ENCODE peak calls at places on chromosome 5, in ten cellular contexts. U, B, H, O, N, L, W, K, M and F are unnamed samples.

GRCh38 chr5:81657386-81657785 is 93.5 kb downstream of the SSBP2 start:
- DNase-seq in U (peak), B (no peak), H (peak), O (no peak), N (no peak), L (no peak), W (no peak), K (no peak), M (no peak), F (peak)

GRCh38 chr5:65395526-65396155 is 86.1 kb downstream of the ADAMTS6 start:
- DNase-seq in U (peak), B (no peak), H (no peak), O (no peak), N (peak), L (no peak), W (peak), K (no peak), M (no peak), F (no peak)

GRCh38 chr5:154215931-154216330 is 25.4 kb downstream of the GALNT10 start:
- DNase-seq in U (no peak), B (no peak), H (no peak), O (no peak), N (no peak), L (no peak), W (no peak), K (no peak), M (no peak), F (no peak)

GRCh38 chr5:57172466-57172961 is 1.3 kb upstream of the GPBP1 start:
- DNase-seq in U (no peak), B (no peak), H (peak), O (no peak), N (no peak), L (peak), W (peak), K (no peak), M (no peak), F (no peak)

GRCh38 chr5:73644385-73644963 is 18.5 kb downstream of the ARHGEF28 start:
- DNase-seq in U (no peak), B (no peak), H (no peak), O (no peak), N (no peak), L (no peak), W (no peak), K (no peak), M (peak), F (no peak)

GRCh38 chr5:89265511-89266169 is 382.7 kb upstream of the MEF2C start:
- DNase-seq in U (peak), B (no peak), H (no peak), O (no peak), N (peak), L (peak), W (peak), K (no peak), M (no peak), F (no peak)

GRCh38 chr5:2836133-2836532 is 84.7 kb upstream of the IRX2 start:
- DNase-seq in U (no peak), B (no peak), H (no peak), O (no peak), N (no peak), L (no peak), W (no peak), K (no peak), M (no peak), F (no peak)

GRCh38 chr5:126805108-126805507 is 28.2 kb downstream of the LMNB1 start:
- DNase-seq in U (peak), B (no peak), H (no peak), O (no peak), N (no peak), L (no peak), W (peak), K (no peak), M (no peak), F (no peak)

GRCh38 chr5:170760126-170760525 is 23.4 kb upstream of the GABRP start:
- DNase-seq in U (no peak), B (no peak), H (no peak), O (no peak), N (no peak), L (no peak), W (no peak), K (no peak), M (no peak), F (no peak)
- TF ChIP-seq CTCF in U (no peak), B (no peak), H (no peak), O (no peak), N (no peak), L (no peak), W (no peak), K (no peak), M (no peak), F (no peak)

DNA sequence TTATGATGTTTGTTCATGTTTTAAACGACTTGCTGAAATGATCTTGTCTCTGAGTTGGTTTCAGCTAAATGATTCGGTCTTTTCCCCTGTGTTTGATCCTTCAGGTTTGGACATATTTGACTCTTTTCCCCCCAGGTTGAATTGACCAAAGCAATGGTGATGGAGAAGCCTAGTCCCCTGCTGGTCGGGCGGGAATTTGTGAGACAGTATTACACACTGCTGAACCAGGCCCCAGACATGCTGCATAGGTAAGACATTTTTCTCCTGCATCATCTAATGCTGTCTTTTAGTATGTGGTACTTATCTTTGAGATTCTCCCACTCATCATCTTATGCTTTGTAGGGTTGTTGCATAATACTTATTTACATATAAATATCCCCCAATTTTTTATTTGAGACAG is 14.7 kb downstream of the G3BP1 start:
- DNase-seq in U (no peak), B (no peak), H (no peak), O (no peak), N (no peak), L (no peak), W (no peak), K (no peak), M (no peak), F (no peak)
- TF ChIP-seq CTCF in U (no peak), B (no peak), H (no peak), O (no peak), N (no peak), L (no peak), W (no peak), K (no peak), M (no peak), F (no peak)

DNA sequence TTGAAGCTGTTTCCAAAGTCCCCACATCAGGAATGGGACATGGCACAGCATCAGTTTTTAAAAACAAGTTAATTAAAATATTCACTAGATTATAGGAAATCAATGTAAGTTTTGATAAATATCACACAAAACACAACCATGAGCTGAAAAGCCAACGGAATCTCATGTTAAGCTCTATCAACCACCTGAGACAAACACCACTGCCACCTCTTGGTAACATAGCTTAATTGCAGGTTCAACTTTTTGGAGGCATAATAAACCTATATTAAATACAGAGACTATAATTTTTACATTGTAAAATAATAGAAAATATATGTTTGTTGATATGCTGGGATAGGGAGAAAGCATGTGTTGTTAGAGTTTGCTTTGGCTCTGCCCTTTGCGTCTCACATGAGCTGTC is 126.1 kb downstream of the SV2C start:
- DNase-seq in U (no peak), B (no peak), H (no peak), O (no peak), N (no peak), L (no peak), W (no peak), K (no peak), M (no peak), F (no peak)
- TF ChIP-seq CTCF in U (no peak), B (no peak), H (no peak), O (peak), N (no peak), L (peak), W (peak), K (no peak), M (no peak), F (peak)

DNA sequence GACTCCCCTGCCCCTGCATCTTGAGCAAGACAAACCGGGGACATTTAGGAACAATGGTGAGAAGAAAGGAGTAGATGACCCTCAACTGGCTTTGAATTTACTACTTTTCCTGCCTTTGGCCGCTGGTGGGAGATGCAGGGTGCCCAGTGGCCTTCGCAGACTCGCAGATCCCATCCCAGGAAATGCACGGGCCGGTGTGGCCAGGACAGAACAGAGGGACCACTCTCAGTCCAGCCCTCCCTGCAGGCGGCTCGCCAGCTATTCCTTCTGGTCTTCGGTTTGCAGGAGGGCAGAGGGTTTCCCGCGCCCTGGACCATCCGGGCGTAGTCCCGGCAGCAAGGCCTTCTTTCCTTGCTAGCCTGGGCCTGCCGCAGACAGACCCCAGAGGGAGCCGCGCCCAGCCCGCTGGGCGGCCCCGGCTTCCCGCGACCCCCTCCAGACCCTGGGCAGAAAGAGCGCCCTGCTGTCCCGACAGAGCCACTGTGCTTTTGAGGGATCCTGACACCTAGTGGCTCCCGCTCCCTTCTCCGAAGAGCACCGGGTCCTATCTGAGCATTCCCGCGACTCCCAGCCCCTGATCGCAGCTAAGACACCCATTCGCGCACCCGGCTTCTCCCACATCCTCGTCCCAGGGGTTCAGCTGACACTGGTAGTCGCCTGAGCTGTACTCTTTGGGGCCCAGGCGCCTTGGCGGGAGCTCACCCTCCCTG is 1.2 kb downstream of the CFAP90 start:
- DNase-seq in U (no peak), B (peak), H (no peak), O (no peak), N (no peak), L (no peak), W (no peak), K (no peak), M (peak), F (no peak)
- TF ChIP-seq CTCF in U (no peak), B (no peak), H (no peak), O (no peak), N (peak), L (peak), W (peak), K (no peak), M (peak), F (no peak)

GRCh38 chr5:157387683-157388093 is 72.3 kb upstream of the NIPAL4 start:
- DNase-seq in U (peak), B (no peak), H (no peak), O (peak), N (peak), L (peak), W (peak), K (peak), M (peak), F (no peak)

GRCh38 chr5:157388148-157388547 is 71.9 kb upstream of the NIPAL4 start:
- DNase-seq in U (no peak), B (no peak), H (no peak), O (no peak), N (no peak), L (no peak), W (peak), K (no peak), M (no peak), F (no peak)

GRCh38 chr5:157383151-157383810 is 76.7 kb upstream of the NIPAL4 start:
- DNase-seq in U (no peak), B (no peak), H (no peak), O (no peak), N (no peak), L (no peak), W (peak), K (no peak), M (no peak), F (no peak)

GRCh38 chr5:157387164-157387563 is 72.8 kb upstream of the NIPAL4 start:
- DNase-seq in U (no peak), B (no peak), H (no peak), O (no peak), N (no peak), L (no peak), W (no peak), K (no peak), M (no peak), F (no peak)

GRCh38 chr5:157384971-157385709 is 74.9 kb upstream of the NIPAL4 start:
- DNase-seq in U (peak), B (no peak), H (no peak), O (peak), N (peak), L (peak), W (peak), K (no peak), M (peak), F (no peak)
- TF ChIP-seq CTCF in U (peak), B (no peak), H (no peak), O (no peak), N (no peak), L (no peak), W (no peak), K (no peak), M (no peak), F (no peak)

GRCh38 chr5:181170996-181171395 is 23.6 kb downstream of the OR2V2 start:
- DNase-seq in U (no peak), B (no peak), H (no peak), O (no peak), N (peak), L (no peak), W (no peak), K (no peak), M (no peak), F (no peak)

GRCh38 chr5:181170237-181170830 is 22.9 kb downstream of the OR2V2 start:
- DNase-seq in U (no peak), B (peak), H (peak), O (no peak), N (no peak), L (no peak), W (no peak), K (no peak), M (no peak), F (no peak)

GRCh38 chr5:181173420-181174342 is 26.3 kb downstream of the OR2V2 start:
- DNase-seq in U (peak), B (peak), H (peak), O (peak), N (no peak), L (peak), W (peak), K (peak), M (no peak), F (peak)

GRCh38 chr5:181171782-181172181 is 24.4 kb downstream of the OR2V2 start:
- DNase-seq in U (no peak), B (no peak), H (no peak), O (no peak), N (no peak), L (no peak), W (no peak), K (no peak), M (no peak), F (no peak)

GRCh38 chr5:181173027-181173419 is 25.6 kb downstream of the OR2V2 start:
- DNase-seq in U (peak), B (no peak), H (no peak), O (no peak), N (no peak), L (no peak), W (no peak), K (no peak), M (no peak), F (no peak)
- TF ChIP-seq CTCF in U (peak), B (no peak), H (no peak), O (peak), N (no peak), L (no peak), W (no peak), K (no peak), M (no peak), F (no peak)

GRCh38 chr5:93741136-93741811 is at the start of gene POU5F2:
- DNase-seq in U (no peak), B (peak), H (no peak), O (no peak), N (no peak), L (no peak), W (no peak), K (no peak), M (no peak), F (no peak)
- TF ChIP-seq CTCF in U (no peak), B (peak), H (no peak), O (no peak), N (peak), L (no peak), W (no peak), K (no peak), M (no peak), F (no peak)

GRCh38 chr5:91383956-91384300 is 811 bp upstream of the ARRDC3 start:
- DNase-seq in U (no peak), B (no peak), H (peak), O (no peak), N (no peak), L (no peak), W (peak), K (no peak), M (no peak), F (no peak)
- TF ChIP-seq CTCF in U (no peak), B (no peak), H (no peak), O (no peak), N (no peak), L (no peak), W (no peak), K (no peak), M (no peak), F (no peak)

GRCh38 chr5:124888050-124888506 is 141.6 kb upstream of the ZNF608 start:
- DNase-seq in U (no peak), B (peak), H (no peak), O (no peak), N (peak), L (no peak), W (peak), K (no peak), M (peak), F (no peak)
- TF ChIP-seq CTCF in U (no peak), B (no peak), H (no peak), O (no peak), N (peak), L (no peak), W (peak), K (no peak), M (peak), F (no peak)